ENCODE peak calls at places on chromosomes 16 and 17, in six cellular contexts. One of them, this sample, is unnamed.

GRCh38 chr17:78873519-78874340 is 29.3 kb downstream of the CEP295NL start:
- DNase-seq in activated CD8-positive, alpha-beta T cell treated with anti-CD3 and anti-CD28 coated beads, Interleukin-2, amount 10 ng/mL, durations not matched to agents 7 days and 5 days: no peak
- DNase-seq in NAMALWA: no peak
- DNase-seq in activated CD4-positive, alpha-beta T cell treated with anti-CD3 and anti-CD28 coated beads, Interleukin-2, amount 10 ng/mL, durations not matched to agents 7 days and 5 days: no peak
- DNase-seq in NCI-H774: peak
- DNase-seq in NCI-H82: no peak
- DNase-seq in this sample: no peak

GRCh38 chr16:667780-668518 is at the start of gene RHOT2:
- DNase-seq in activated CD8-positive, alpha-beta T cell treated with anti-CD3 and anti-CD28 coated beads, Interleukin-2, amount 10 ng/mL, durations not matched to agents 7 days and 5 days: peak
- DNase-seq in NAMALWA: peak
- DNase-seq in activated CD4-positive, alpha-beta T cell treated with anti-CD3 and anti-CD28 coated beads, Interleukin-2, amount 10 ng/mL, durations not matched to agents 7 days and 5 days: peak
- DNase-seq in NCI-H774: peak
- DNase-seq in NCI-H82: peak
- DNase-seq in this sample: peak

GRCh38 chr16:48511071-48511540 is 98.9 kb downstream of the N4BP1 start:
- DNase-seq in activated CD8-positive, alpha-beta T cell treated with anti-CD3 and anti-CD28 coated beads, Interleukin-2, amount 10 ng/mL, durations not matched to agents 7 days and 5 days: no peak
- DNase-seq in NAMALWA: no peak
- DNase-seq in activated CD4-positive, alpha-beta T cell treated with anti-CD3 and anti-CD28 coated beads, Interleukin-2, amount 10 ng/mL, durations not matched to agents 7 days and 5 days: no peak
- DNase-seq in NCI-H774: no peak
- DNase-seq in NCI-H82: no peak
- DNase-seq in this sample: no peak

GRCh38 chr16:2148714-2149629 is 547 bp downstream of the RAB26 start:
- DNase-seq in activated CD8-positive, alpha-beta T cell treated with anti-CD3 and anti-CD28 coated beads, Interleukin-2, amount 10 ng/mL, durations not matched to agents 7 days and 5 days: peak
- DNase-seq in NAMALWA: peak
- DNase-seq in activated CD4-positive, alpha-beta T cell treated with anti-CD3 and anti-CD28 coated beads, Interleukin-2, amount 10 ng/mL, durations not matched to agents 7 days and 5 days: peak
- DNase-seq in NCI-H774: no peak
- DNase-seq in NCI-H82: peak
- DNase-seq in this sample: peak

GRCh38 chr16:30184430-30185140 is 1.2 kb downstream of the CORO1A start:
- DNase-seq in activated CD8-positive, alpha-beta T cell treated with anti-CD3 and anti-CD28 coated beads, Interleukin-2, amount 10 ng/mL, durations not matched to agents 7 days and 5 days: peak
- DNase-seq in NAMALWA: peak
- DNase-seq in activated CD4-positive, alpha-beta T cell treated with anti-CD3 and anti-CD28 coated beads, Interleukin-2, amount 10 ng/mL, durations not matched to agents 7 days and 5 days: peak
- DNase-seq in NCI-H774: peak
- DNase-seq in NCI-H82: no peak
- DNase-seq in this sample: no peak

GRCh38 chr16:66653581-66654350 is 42.8 kb downstream of the CMTM4 start:
- DNase-seq in activated CD8-positive, alpha-beta T cell treated with anti-CD3 and anti-CD28 coated beads, Interleukin-2, amount 10 ng/mL, durations not matched to agents 7 days and 5 days: no peak
- DNase-seq in NAMALWA: no peak
- DNase-seq in activated CD4-positive, alpha-beta T cell treated with anti-CD3 and anti-CD28 coated beads, Interleukin-2, amount 10 ng/mL, durations not matched to agents 7 days and 5 days: no peak
- DNase-seq in NCI-H774: no peak
- DNase-seq in NCI-H82: no peak
- DNase-seq in this sample: no peak

GRCh38 chr17:56431736-56432135 is 161.8 kb upstream of the NOG start:
- DNase-seq in activated CD8-positive, alpha-beta T cell treated with anti-CD3 and anti-CD28 coated beads, Interleukin-2, amount 10 ng/mL, durations not matched to agents 7 days and 5 days: no peak
- DNase-seq in NAMALWA: no peak
- DNase-seq in activated CD4-positive, alpha-beta T cell treated with anti-CD3 and anti-CD28 coated beads, Interleukin-2, amount 10 ng/mL, durations not matched to agents 7 days and 5 days: no peak
- DNase-seq in NCI-H774: no peak
- DNase-seq in NCI-H82: no peak
- DNase-seq in this sample: no peak

GRCh38 chr17:50668025-50668837 is 33.5 kb downstream of the ABCC3 start:
- DNase-seq in activated CD8-positive, alpha-beta T cell treated with anti-CD3 and anti-CD28 coated beads, Interleukin-2, amount 10 ng/mL, durations not matched to agents 7 days and 5 days: no peak
- DNase-seq in NAMALWA: no peak
- DNase-seq in activated CD4-positive, alpha-beta T cell treated with anti-CD3 and anti-CD28 coated beads, Interleukin-2, amount 10 ng/mL, durations not matched to agents 7 days and 5 days: no peak
- DNase-seq in NCI-H774: no peak
- DNase-seq in NCI-H82: no peak
- DNase-seq in this sample: no peak

GRCh38 chr17:41816637-41817320 is 4.0 kb downstream of the FKBP10 start:
- DNase-seq in activated CD8-positive, alpha-beta T cell treated with anti-CD3 and anti-CD28 coated beads, Interleukin-2, amount 10 ng/mL, durations not matched to agents 7 days and 5 days: no peak
- DNase-seq in NAMALWA: no peak
- DNase-seq in activated CD4-positive, alpha-beta T cell treated with anti-CD3 and anti-CD28 coated beads, Interleukin-2, amount 10 ng/mL, durations not matched to agents 7 days and 5 days: no peak
- DNase-seq in NCI-H774: no peak
- DNase-seq in NCI-H82: no peak
- DNase-seq in this sample: no peak

GRCh38 chr16:74942977-74943918 is 41.7 kb downstream of the WDR59 start:
- DNase-seq in activated CD8-positive, alpha-beta T cell treated with anti-CD3 and anti-CD28 coated beads, Interleukin-2, amount 10 ng/mL, durations not matched to agents 7 days and 5 days: no peak
- DNase-seq in NAMALWA: no peak
- DNase-seq in activated CD4-positive, alpha-beta T cell treated with anti-CD3 and anti-CD28 coated beads, Interleukin-2, amount 10 ng/mL, durations not matched to agents 7 days and 5 days: no peak
- DNase-seq in NCI-H774: no peak
- DNase-seq in NCI-H82: no peak
- DNase-seq in this sample: no peak

GRCh38 chr17:81952792-81953228 is 5.8 kb upstream of the MYADML2 start:
- DNase-seq in activated CD8-positive, alpha-beta T cell treated with anti-CD3 and anti-CD28 coated beads, Interleukin-2, amount 10 ng/mL, durations not matched to agents 7 days and 5 days: no peak
- DNase-seq in NAMALWA: no peak
- DNase-seq in activated CD4-positive, alpha-beta T cell treated with anti-CD3 and anti-CD28 coated beads, Interleukin-2, amount 10 ng/mL, durations not matched to agents 7 days and 5 days: no peak
- DNase-seq in NCI-H774: no peak
- DNase-seq in NCI-H82: no peak
- DNase-seq in this sample: no peak

GRCh38 chr17:57084802-57085447 is at the start of gene AKAP1:
- DNase-seq in activated CD8-positive, alpha-beta T cell treated with anti-CD3 and anti-CD28 coated beads, Interleukin-2, amount 10 ng/mL, durations not matched to agents 7 days and 5 days: peak
- DNase-seq in NAMALWA: peak
- DNase-seq in activated CD4-positive, alpha-beta T cell treated with anti-CD3 and anti-CD28 coated beads, Interleukin-2, amount 10 ng/mL, durations not matched to agents 7 days and 5 days: peak
- DNase-seq in NCI-H774: peak
- DNase-seq in NCI-H82: peak
- DNase-seq in this sample: peak

GRCh38 chr16:81624718-81625543 is 154.2 kb upstream of the PLCG2 start:
- DNase-seq in activated CD8-positive, alpha-beta T cell treated with anti-CD3 and anti-CD28 coated beads, Interleukin-2, amount 10 ng/mL, durations not matched to agents 7 days and 5 days: no peak
- DNase-seq in NAMALWA: no peak
- DNase-seq in activated CD4-positive, alpha-beta T cell treated with anti-CD3 and anti-CD28 coated beads, Interleukin-2, amount 10 ng/mL, durations not matched to agents 7 days and 5 days: no peak
- DNase-seq in NCI-H774: no peak
- DNase-seq in NCI-H82: peak
- DNase-seq in this sample: no peak

GRCh38 chr17:76772842-76773521 is 35.1 kb downstream of the MFSD11 start:
- DNase-seq in activated CD8-positive, alpha-beta T cell treated with anti-CD3 and anti-CD28 coated beads, Interleukin-2, amount 10 ng/mL, durations not matched to agents 7 days and 5 days: peak
- DNase-seq in NAMALWA: no peak
- DNase-seq in activated CD4-positive, alpha-beta T cell treated with anti-CD3 and anti-CD28 coated beads, Interleukin-2, amount 10 ng/mL, durations not matched to agents 7 days and 5 days: peak
- DNase-seq in NCI-H774: no peak
- DNase-seq in NCI-H82: peak
- DNase-seq in this sample: no peak

GRCh38 chr17:49378311-49378710 is 16.3 kb upstream of the ZNF652 start:
- DNase-seq in activated CD8-positive, alpha-beta T cell treated with anti-CD3 and anti-CD28 coated beads, Interleukin-2, amount 10 ng/mL, durations not matched to agents 7 days and 5 days: no peak
- DNase-seq in NAMALWA: no peak
- DNase-seq in activated CD4-positive, alpha-beta T cell treated with anti-CD3 and anti-CD28 coated beads, Interleukin-2, amount 10 ng/mL, durations not matched to agents 7 days and 5 days: no peak
- DNase-seq in NCI-H774: no peak
- DNase-seq in NCI-H82: no peak
- DNase-seq in this sample: no peak

GRCh38 chr17:39014044-39014794 is 47.0 kb upstream of the FBXO47 start:
- DNase-seq in activated CD8-positive, alpha-beta T cell treated with anti-CD3 and anti-CD28 coated beads, Interleukin-2, amount 10 ng/mL, durations not matched to agents 7 days and 5 days: no peak
- DNase-seq in NAMALWA: no peak
- DNase-seq in activated CD4-positive, alpha-beta T cell treated with anti-CD3 and anti-CD28 coated beads, Interleukin-2, amount 10 ng/mL, durations not matched to agents 7 days and 5 days: no peak
- DNase-seq in NCI-H774: no peak
- DNase-seq in NCI-H82: no peak
- DNase-seq in this sample: no peak

GRCh38 chr16:11268921-11269375 is at the start of gene TNP2:
- DNase-seq in activated CD8-positive, alpha-beta T cell treated with anti-CD3 and anti-CD28 coated beads, Interleukin-2, amount 10 ng/mL, durations not matched to agents 7 days and 5 days: no peak
- DNase-seq in NAMALWA: no peak
- DNase-seq in activated CD4-positive, alpha-beta T cell treated with anti-CD3 and anti-CD28 coated beads, Interleukin-2, amount 10 ng/mL, durations not matched to agents 7 days and 5 days: no peak
- DNase-seq in NCI-H774: no peak
- DNase-seq in NCI-H82: no peak
- DNase-seq in this sample: no peak

GRCh38 chr16:89119661-89120141 is 26.0 kb downstream of the ACSF3 start:
- DNase-seq in activated CD8-positive, alpha-beta T cell treated with anti-CD3 and anti-CD28 coated beads, Interleukin-2, amount 10 ng/mL, durations not matched to agents 7 days and 5 days: no peak
- DNase-seq in NAMALWA: no peak
- DNase-seq in activated CD4-positive, alpha-beta T cell treated with anti-CD3 and anti-CD28 coated beads, Interleukin-2, amount 10 ng/mL, durations not matched to agents 7 days and 5 days: no peak
- DNase-seq in NCI-H774: no peak
- DNase-seq in NCI-H82: no peak
- DNase-seq in this sample: no peak

GRCh38 chr17:8681175-8681949 is 50.8 kb upstream of the MYH10 start:
- DNase-seq in activated CD8-positive, alpha-beta T cell treated with anti-CD3 and anti-CD28 coated beads, Interleukin-2, amount 10 ng/mL, durations not matched to agents 7 days and 5 days: no peak
- DNase-seq in NAMALWA: no peak
- DNase-seq in activated CD4-positive, alpha-beta T cell treated with anti-CD3 and anti-CD28 coated beads, Interleukin-2, amount 10 ng/mL, durations not matched to agents 7 days and 5 days: no peak
- DNase-seq in NCI-H774: no peak
- DNase-seq in NCI-H82: no peak
- DNase-seq in this sample: no peak